ENCODE peak calls at places on chromosomes 6 and 20, in seven cellular contexts. N is upper lobe of left lung; E is astrocyte; J is fibroblast of mammary gland; C is CD8-positive, alpha-beta T cell; F is body of pancreas; D is GM12864. G is an unnamed sample.

GRCh38 chr6:119314894-119315272 is 34.7 kb downstream of the MAN1A1 start:
- DNase-seq in N (no peak), E (no peak), J (no peak), C (no peak), F (no peak), D (peak; percentile 25), G (no peak)

GRCh38 chr20:25207149-25207959 is 11.8 kb downstream of the ENTPD6 start:
- DNase-seq in N (no peak), E (no peak), J (no peak), C (no peak), F (no peak), D (no peak), G (no peak)

GRCh38 chr6:118896339-118897136 is 2.6 kb downstream of the ASF1A start:
- DNase-seq in N (no peak), E (peak; percentile 60), J (peak; percentile 63), C (no peak), F (no peak), D (no peak), G (no peak)

GRCh38 chr6:97060254-97060653 is 135.7 kb downstream of the KLHL32 start:
- DNase-seq in N (no peak), E (no peak), J (no peak), C (no peak), F (no peak), D (no peak), G (no peak)

GRCh38 chr6:152471459-152472070 is 165.6 kb downstream of the SYNE1 start:
- DNase-seq in N (no peak), E (no peak), J (peak; percentile 26), C (no peak), F (no peak), D (no peak), G (no peak)

GRCh38 chr6:115932481-115932880 is 128.2 kb downstream of the FRK start:
- DNase-seq in N (no peak), E (peak; percentile 44), J (peak; percentile 54), C (no peak), F (no peak), D (no peak), G (no peak)

GRCh38 chr20:57980526-57980925 is 247.9 kb downstream of the ANKRD60 start:
- DNase-seq in N (no peak), E (no peak), J (no peak), C (no peak), F (no peak), D (no peak), G (no peak)

GRCh38 chr20:53741726-53742028 is 148.0 kb upstream of the ZNF217 start:
- DNase-seq in N (no peak), E (no peak), J (no peak), C (no peak), F (no peak), D (no peak), G (no peak)

GRCh38 chr6:149450679-149451360 is 34.0 kb downstream of the ZC3H12D start:
- DNase-seq in N (peak; percentile 43), E (no peak), J (no peak), C (no peak), F (peak; percentile 43), D (no peak), G (no peak)
- H3K4me3 ChIP-seq in N (peak overlapping the region; percentile 18), E (peak overlapping the region; percentile 44), J (peak overlapping the region; percentile 3), C (peak overlapping the region; percentile 33), F (peak overlapping the region; percentile 9), D (no peak overlapping the region), G (peak overlapping the region; percentile 24)

DNA sequence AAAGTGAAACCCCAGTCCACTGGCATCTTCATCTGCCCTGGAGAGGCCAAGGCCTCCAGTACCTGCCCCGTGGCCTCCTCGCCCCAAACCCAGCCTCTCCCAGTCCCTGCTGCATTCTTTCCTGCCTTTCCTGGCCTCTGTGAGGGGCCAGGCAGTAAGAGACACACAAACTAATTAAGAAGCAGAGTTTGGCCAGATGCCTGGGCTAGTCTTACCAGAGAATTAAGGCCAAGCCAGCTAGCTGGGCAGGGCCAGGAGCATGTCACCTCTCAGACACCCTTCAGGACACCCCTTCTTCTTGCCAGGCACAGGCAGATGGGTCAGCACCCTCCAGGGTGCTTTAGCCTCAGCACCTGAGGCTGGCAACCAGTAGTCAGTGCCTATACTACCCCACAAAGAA is 2.4 kb downstream of the MDGA1 start:
- DNase-seq in N (no peak), E (no peak), J (no peak), C (no peak), F (no peak), D (no peak), G (no peak)
- H3K4me3 ChIP-seq in N (no peak overlapping the region), E (peak overlapping the region; percentile 71), J (no peak overlapping the region), C (no peak overlapping the region), F (no peak overlapping the region), D (no peak overlapping the region), G (no peak overlapping the region)

GRCh38 chr6:37006793-37007339 is 1.4 kb downstream of the FGD2 start:
- DNase-seq in N (no peak), E (peak; percentile 37), J (peak; percentile 41), C (no peak), F (no peak), D (no peak), G (no peak)

GRCh38 chr6:37005827-37006514 is 516 bp downstream of the FGD2 start:
- DNase-seq in N (no peak), E (no peak), J (no peak), C (no peak), F (no peak), D (no peak), G (no peak)

GRCh38 chr6:37005061-37005810 is at the start of gene FGD2:
- DNase-seq in N (no peak), E (no peak), J (no peak), C (no peak), F (no peak), D (peak; percentile 72), G (no peak)

GRCh38 chr6:37008484-37009186 is 3.2 kb downstream of the FGD2 start:
- DNase-seq in N (no peak), E (no peak), J (peak; percentile 11), C (no peak), F (no peak), D (no peak), G (no peak)

DNA sequence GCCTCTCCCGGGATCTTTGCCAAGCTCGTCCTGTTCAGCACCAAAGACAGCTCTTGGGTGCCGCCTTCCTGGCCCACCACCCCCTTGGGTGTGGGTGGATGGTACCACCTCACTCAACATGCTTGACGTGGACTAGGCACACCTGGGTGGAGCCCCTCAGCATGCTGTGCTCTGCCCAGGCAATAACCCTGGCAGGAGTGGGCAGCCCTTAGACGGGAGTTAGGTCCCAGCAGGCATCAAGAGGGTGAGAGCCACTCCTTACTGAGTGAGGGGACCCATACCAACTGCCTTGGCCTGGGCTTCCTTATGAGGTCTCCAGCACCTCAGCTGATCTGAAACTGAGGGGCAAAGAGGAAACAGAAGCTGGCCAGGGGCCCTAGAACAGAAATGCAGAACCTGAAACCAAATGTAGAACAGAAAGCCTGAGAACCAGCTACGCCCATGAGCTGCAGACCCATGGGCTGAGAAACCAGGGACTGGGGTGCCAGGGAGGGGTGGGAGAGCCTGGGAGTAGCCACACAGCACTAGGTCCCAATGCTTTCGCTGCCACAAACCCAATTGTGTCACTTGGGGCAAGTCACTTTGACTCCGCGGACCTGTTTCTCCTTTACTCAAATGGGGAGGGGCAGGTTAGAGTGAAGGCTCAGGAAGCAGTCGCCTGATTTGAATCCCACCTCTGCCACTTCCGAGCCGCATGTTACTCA is 2.0 kb downstream of the FGD2 start:
- DNase-seq in N (peak; percentile 45), E (no peak), J (no peak), C (no peak), F (no peak), D (no peak), G (no peak)
- H3K4me3 ChIP-seq in N (peak overlapping the region; percentile 7), E (no peak overlapping the region), J (no peak overlapping the region), C (no peak overlapping the region), F (no peak overlapping the region), D (peak overlapping the region; percentile 83), G (no peak overlapping the region)

GRCh38 chr20:1804129-1804503 is 91.1 kb upstream of the SIRPA start:
- DNase-seq in N (no peak), E (no peak), J (no peak), C (no peak), F (no peak), D (no peak), G (no peak)
- H3K4me3 ChIP-seq in N (no peak overlapping the region), E (peak overlapping the region; percentile 54), J (no peak overlapping the region), C (no peak overlapping the region), F (no peak overlapping the region), D (no peak overlapping the region), G (no peak overlapping the region)

GRCh38 chr20:62650551-62651284 is 8.4 kb downstream of the SLCO4A1 start:
- DNase-seq in N (no peak), E (no peak), J (no peak), C (no peak), F (no peak), D (no peak), G (no peak)

GRCh38 chr20:62653373-62653772 is 11.1 kb downstream of the SLCO4A1 start:
- DNase-seq in N (no peak), E (no peak), J (no peak), C (no peak), F (no peak), D (no peak), G (no peak)

GRCh38 chr20:62652894-62653305 is 10.6 kb downstream of the SLCO4A1 start:
- DNase-seq in N (no peak), E (no peak), J (no peak), C (no peak), F (no peak), D (no peak), G (no peak)

GRCh38 chr20:62651285-62652021 is 9.2 kb downstream of the SLCO4A1 start:
- DNase-seq in N (peak; percentile 72), E (no peak), J (no peak), C (peak; percentile 76), F (peak; percentile 55), D (peak; percentile 94), G (no peak)

DNA sequence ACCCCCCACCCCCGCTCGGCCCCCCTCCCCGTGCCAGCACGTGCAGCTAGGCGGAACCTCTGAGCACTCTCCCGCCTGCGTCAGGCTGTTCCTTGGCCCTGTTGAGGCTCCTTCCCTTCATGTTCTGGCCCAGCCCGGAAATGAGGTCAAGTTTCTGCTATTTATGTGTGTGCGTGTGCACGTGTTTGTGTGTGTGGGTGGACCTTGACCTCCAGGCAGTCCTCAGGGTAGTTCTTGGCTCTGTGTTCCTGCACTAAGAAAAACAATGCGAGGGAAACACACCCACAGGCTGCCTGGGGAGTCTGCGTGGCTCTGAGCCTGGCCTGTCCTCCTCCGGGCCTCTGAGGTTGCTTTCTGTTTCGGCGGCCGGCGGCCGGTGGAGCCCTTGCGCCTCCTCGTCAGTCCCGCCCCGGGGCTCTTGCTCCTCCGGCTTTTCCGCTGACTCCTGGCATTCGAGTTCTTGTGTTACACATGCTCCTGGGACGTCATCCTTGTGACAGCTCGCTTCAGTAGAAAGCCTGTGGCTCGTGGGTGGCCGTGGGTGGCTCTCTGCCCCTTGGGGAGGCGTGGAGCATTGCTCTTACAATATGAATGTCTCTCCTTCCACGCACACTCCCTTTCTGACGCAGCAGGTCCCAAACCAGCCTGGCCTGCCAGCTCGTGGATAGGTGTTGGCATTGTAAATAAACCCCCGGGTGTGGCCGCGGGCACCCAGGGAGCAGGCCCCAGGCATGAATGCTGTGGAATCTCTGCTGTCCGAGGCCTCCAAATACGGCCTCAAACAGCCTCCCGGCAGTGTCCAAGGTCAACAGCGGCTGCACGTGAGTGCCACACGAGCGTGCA is 10.0 kb downstream of the SLCO4A1 start:
- DNase-seq in N (peak; percentile 96), E (peak; percentile 89), J (peak; percentile 99), C (peak; percentile 46), F (peak; percentile 93), D (peak; percentile 92), G (peak; percentile 99)
- H3K4me3 ChIP-seq in N (no peak overlapping the region), E (peak overlapping the region; percentile 49), J (no peak overlapping the region), C (peak overlapping the region; percentile 35), F (no peak overlapping the region), D (peak overlapping the region; percentile 27), G (no peak overlapping the region)

GRCh38 chr6:54076159-54076789 is 35.0 kb upstream of the MLIP start:
- DNase-seq in N (no peak), E (no peak), J (no peak), C (no peak), F (no peak), D (no peak), G (no peak)
- H3K4me3 ChIP-seq in N (no peak overlapping the region), E (no peak overlapping the region), J (no peak overlapping the region), C (no peak overlapping the region), F (no peak overlapping the region), D (no peak overlapping the region), G (no peak overlapping the region)